ENCODE peak calls at places on chromosomes 11 and 22, in five cellular contexts. F is sigmoid colon, M is AG10803, G is nephron progenitor cell, B is fibroblast of lung. H is an unnamed sample.

GRCh38 chr11:128757235-128757711 is 63.4 kb downstream of the FLI1 start:
- DNase-seq in F (no peak), M (no peak), G (no peak), B (peak; percentile 19), H (no peak)

GRCh38 chr11:13238879-13239514 is 38.6 kb upstream of the BMAL1 start:
- DNase-seq in F (no peak), M (peak; percentile 51), G (peak; percentile 55), B (peak; percentile 35), H (peak; percentile 65)

GRCh38 chr11:131488208-131488607 is 117.8 kb downstream of the NTM start:
- DNase-seq in F (no peak), M (no peak), G (no peak), B (no peak), H (no peak)

GRCh38 chr22:23060612-23061400 is 9.5 kb upstream of the GNAZ start:
- DNase-seq in F (no peak), M (no peak), G (no peak), B (no peak), H (peak; percentile 12)

GRCh38 chr11:9231848-9232177 is 33.3 kb downstream of the DENND5A start:
- DNase-seq in F (no peak), M (peak; percentile 57), G (no peak), B (peak; percentile 75), H (no peak)

GRCh38 chr11:34161812-34162506 is 56.5 kb downstream of the NAT10 start:
- DNase-seq in F (no peak), M (no peak), G (no peak), B (peak; percentile 80), H (no peak)

GRCh38 chr22:22576244-22576988 is 17.4 kb upstream of the PRAME start:
- DNase-seq in F (no peak), M (peak; percentile 29), G (peak; percentile 80), B (peak; percentile 16), H (peak; percentile 86)

GRCh38 chr11:65573391-65574146 is 1.2 kb downstream of the FAM89B start:
- DNase-seq in F (peak; percentile 83), M (no peak), G (no peak), B (no peak), H (no peak)

GRCh38 chr11:69005183-69005630 is 7.8 kb downstream of the MRGPRF start:
- DNase-seq in F (peak; percentile 76), M (no peak), G (no peak), B (no peak), H (no peak)

GRCh38 chr11:4821021-4821420 is at the start of gene OR51F2:
- DNase-seq in F (no peak), M (no peak), G (no peak), B (no peak), H (no peak)

GRCh38 chr22:42376721-42377177 is 55.5 kb downstream of the NFAM1 start:
- DNase-seq in F (peak; percentile 92), M (peak; percentile 92), G (peak; percentile 64), B (peak; percentile 20), H (no peak)

GRCh38 chr22:22748297-22748743 is 103.9 kb downstream of the GGTLC2 start:
- DNase-seq in F (no peak), M (peak; percentile 51), G (peak; percentile 40), B (peak; percentile 23), H (peak; percentile 58)

GRCh38 chr11:64355078-64355940 is 3.7 kb upstream of the RPS6KA4 start:
- DNase-seq in F (peak; percentile 89), M (peak; percentile 71), G (peak; percentile 69), B (peak; percentile 75), H (peak; percentile 90)

GRCh38 chr11:8867856-8868705 is 42.9 kb upstream of the AKIP1 start:
- DNase-seq in F (no peak), M (peak; percentile 89), G (no peak), B (peak; percentile 68), H (no peak)

GRCh38 chr11:79076526-79077115 is 364.2 kb downstream of the TENM4 start:
- DNase-seq in F (no peak), M (peak; percentile 52), G (no peak), B (no peak), H (no peak)

GRCh38 chr11:5092821-5093585 is 23.6 kb downstream of the OR52E1 start:
- DNase-seq in F (no peak), M (peak; percentile 4), G (no peak), B (no peak), H (no peak)